ENCODE peak calls at places on chromosome 9, in ten cellular contexts. M, L, A, R, S, P, Q, X, B and U are unnamed samples.
A peak's percentile ranks its signal among the peaks of the same experiment; 100 is the strongest.

GRCh38 chr9:134839441-134840125 is 41.0 kb upstream of the FCN2 start:
- DNase-seq in M (no peak), L (no peak), A (no peak), R (no peak), S (no peak), P (no peak), Q (no peak), X (no peak), B (no peak), U (peak; percentile 40)

GRCh38 chr9:91694081-91694870 is 255.8 kb downstream of the ROR2 start:
- DNase-seq in M (no peak), L (no peak), A (no peak), R (no peak), S (no peak), P (no peak), Q (no peak), X (no peak), B (no peak), U (no peak)

GRCh38 chr9:76525196-76525595 is 66.2 kb downstream of the GCNT1 start:
- DNase-seq in M (no peak), L (no peak), A (no peak), R (no peak), S (no peak), P (no peak), Q (no peak), X (no peak), B (no peak), U (no peak)

GRCh38 chr9:78601957-78602565 is 305.1 kb downstream of the PSAT1 start:
- DNase-seq in M (peak; percentile 43), L (peak; percentile 70), A (peak; percentile 73), R (peak; percentile 48), S (no peak), P (peak; percentile 73), Q (no peak), X (peak; percentile 49), B (no peak), U (peak; percentile 10)

GRCh38 chr9:136244116-136244775 is 1.4 kb downstream of the QSOX2 start:
- DNase-seq in M (no peak), L (no peak), A (peak; percentile 16), R (no peak), S (no peak), P (no peak), Q (no peak), X (no peak), B (no peak), U (no peak)

GRCh38 chr9:106420511-106420944 is 442.4 kb upstream of the ZNF462 start:
- DNase-seq in M (peak; percentile 8), L (peak; percentile 92), A (no peak), R (no peak), S (no peak), P (no peak), Q (no peak), X (no peak), B (no peak), U (no peak)

GRCh38 chr9:111937781-111938426 is 41.3 kb downstream of the UGCG start:
- DNase-seq in M (no peak), L (no peak), A (peak; percentile 81), R (peak; percentile 63), S (peak; percentile 51), P (peak; percentile 89), Q (no peak), X (peak; percentile 81), B (peak; percentile 32), U (peak; percentile 51)

GRCh38 chr9:90789862-90790261 is 11.8 kb upstream of the SYK start:
- DNase-seq in M (no peak), L (no peak), A (no peak), R (no peak), S (no peak), P (no peak), Q (no peak), X (no peak), B (no peak), U (no peak)

GRCh38 chr9:120931278-120932085 is 4.9 kb upstream of the TRAF1 start:
- DNase-seq in M (no peak), L (peak; percentile 24), A (peak; percentile 72), R (no peak), S (no peak), P (peak; percentile 87), Q (no peak), X (peak; percentile 76), B (no peak), U (no peak)

GRCh38 chr9:96135071-96135825 is 166.7 kb downstream of the HSD17B3 start:
- DNase-seq in M (no peak), L (no peak), A (peak; percentile 55), R (no peak), S (no peak), P (peak; percentile 31), Q (no peak), X (peak; percentile 71), B (no peak), U (no peak)

GRCh38 chr9:76395381-76395780 is 1.2 kb upstream of the RFK start:
- DNase-seq in M (no peak), L (no peak), A (no peak), R (no peak), S (no peak), P (no peak), Q (no peak), X (no peak), B (no peak), U (no peak)

GRCh38 chr9:80866576-80867227 is 822.6 kb downstream of the TLE1 start:
- DNase-seq in M (no peak), L (peak; percentile 72), A (peak; percentile 36), R (no peak), S (no peak), P (peak; percentile 83), Q (no peak), X (peak; percentile 65), B (no peak), U (no peak)

GRCh38 chr9:14766299-14766698 is 43.8 kb upstream of the CER1 start:
- DNase-seq in M (no peak), L (no peak), A (no peak), R (no peak), S (no peak), P (peak; percentile 39), Q (no peak), X (no peak), B (no peak), U (no peak)

GRCh38 chr9:136133191-136133958 is 14.7 kb upstream of the TMEM250 start:
- DNase-seq in M (peak; percentile 80), L (no peak), A (peak; percentile 34), R (no peak), S (no peak), P (no peak), Q (peak; percentile 60), X (no peak), B (no peak), U (no peak)

GRCh38 chr9:77892171-77892570 is 139.4 kb downstream of the GNAQ start:
- DNase-seq in M (no peak), L (no peak), A (peak; percentile 32), R (no peak), S (no peak), P (no peak), Q (no peak), X (no peak), B (no peak), U (no peak)

GRCh38 chr9:70049236-70049635 is 5.6 kb downstream of the MAMDC2 start:
- DNase-seq in M (no peak), L (peak; percentile 55), A (peak; percentile 84), R (peak; percentile 90), S (peak; percentile 57), P (peak; percentile 82), Q (no peak), X (peak; percentile 83), B (peak; percentile 72), U (no peak)

GRCh38 chr9:105722099-105722498 is 27.8 kb downstream of the TMEM38B start:
- DNase-seq in M (no peak), L (no peak), A (no peak), R (no peak), S (no peak), P (no peak), Q (no peak), X (no peak), B (no peak), U (no peak)

DNA sequence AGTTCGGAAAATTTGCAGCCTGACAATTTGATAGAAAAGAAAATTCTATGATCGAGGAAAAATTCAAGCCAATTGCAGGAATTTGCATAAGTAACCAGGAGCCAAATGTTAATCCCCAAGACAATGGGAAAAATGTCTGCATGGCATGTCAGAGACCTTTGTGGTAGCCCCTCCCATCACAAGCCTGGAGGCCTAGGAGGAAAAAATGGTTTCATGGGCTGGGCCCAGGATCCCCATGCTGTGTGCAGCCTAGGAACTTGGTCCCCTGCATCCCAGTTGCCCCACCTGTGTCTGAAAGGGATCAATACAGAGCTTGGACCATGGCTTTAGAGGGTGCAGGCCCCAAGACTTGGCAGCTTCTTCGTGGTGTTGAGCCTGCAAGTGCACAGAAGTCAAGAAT is 1847.9 kb upstream of the ACO1 start:
- DNase-seq in M (no peak), L (no peak), A (no peak), R (no peak), S (no peak), P (no peak), Q (no peak), X (no peak), B (no peak), U (no peak)
- TF ChIP-seq CTCF in M (no peak), L (no peak), A (no peak), R (no peak), S (no peak), P (no peak), Q (no peak), X (no peak), B (no peak), U (no peak)

GRCh38 chr9:20650313-20650712 is 28.0 kb upstream of the MLLT3 start:
- DNase-seq in M (no peak), L (no peak), A (no peak), R (no peak), S (no peak), P (no peak), Q (no peak), X (no peak), B (no peak), U (no peak)
- H3K4me3 ChIP-seq in M (no peak overlapping the region), L (no peak overlapping the region), A (no peak overlapping the region), R (no peak overlapping the region), S (no peak overlapping the region), P (no peak overlapping the region), Q (no peak overlapping the region), X (no peak overlapping the region), B (no peak overlapping the region), U (no peak overlapping the region)

GRCh38 chr9:115591584-115591984 is 473.6 kb upstream of the TNC start:
- DNase-seq in M (peak; percentile 85), L (peak; percentile 95), A (peak; percentile 99), R (peak; percentile 55), S (peak; percentile 59), P (peak; percentile 100), Q (no peak), X (peak; percentile 100), B (peak; percentile 63), U (no peak)
- TF ChIP-seq CTCF in M (peak; percentile 92), L (peak; percentile 88), A (peak; percentile 93), R (peak; percentile 60), S (peak; percentile 54), P (peak; percentile 88), Q (peak; percentile 66), X (peak; percentile 99), B (peak; percentile 76), U (peak; percentile 38)

DNA sequence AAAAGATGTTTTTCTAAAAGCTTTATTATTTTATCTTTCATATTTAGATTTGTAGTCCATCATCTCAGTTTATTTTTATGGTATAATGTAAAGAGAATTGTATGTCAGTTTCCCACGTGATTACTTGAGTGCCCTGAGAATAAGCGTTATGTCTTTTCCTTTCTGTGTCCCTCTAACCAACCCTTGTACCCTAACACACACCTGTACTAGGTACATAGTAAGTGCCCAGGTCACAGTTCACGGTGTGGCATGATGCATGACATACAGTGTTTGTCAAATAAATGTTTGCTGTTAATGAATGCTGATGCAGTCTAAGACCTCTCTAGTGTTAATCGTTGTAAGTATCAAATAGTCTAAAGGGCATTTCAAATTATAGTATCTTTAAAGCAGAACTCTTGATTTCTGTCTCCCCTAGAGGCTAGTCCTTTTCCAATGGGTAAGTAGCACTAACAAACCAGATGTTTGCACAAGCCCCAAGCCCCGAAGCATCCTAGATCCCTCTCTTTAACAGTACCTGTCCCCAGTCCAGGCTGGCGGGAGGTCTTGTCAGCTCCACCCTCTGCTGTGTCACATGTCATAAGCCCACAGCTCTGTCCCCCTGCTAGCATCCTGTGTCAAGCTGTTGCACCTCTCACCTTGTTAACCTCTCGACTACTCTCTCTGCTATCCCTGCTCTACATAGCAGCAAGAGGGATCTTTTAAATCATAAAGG is 23.7 kb downstream of the NUP214 start:
- DNase-seq in M (no peak), L (no peak), A (no peak), R (no peak), S (no peak), P (no peak), Q (no peak), X (no peak), B (no peak), U (no peak)
- H3K4me3 ChIP-seq in M (no peak overlapping the region), L (no peak overlapping the region), A (no peak overlapping the region), R (no peak overlapping the region), S (no peak overlapping the region), P (no peak overlapping the region), Q (no peak overlapping the region), X (no peak overlapping the region), B (no peak overlapping the region), U (no peak overlapping the region)